ENCODE peak calls at places on chromosomes 4 and X, in five cellular contexts. O is BJ; F is CD4-positive, alpha-beta T cell; T is lower lobe of right lung; U is heart right ventricle. M is an unnamed sample.

GRCh38 chr4:23962462-23962861 is 72.6 kb upstream of the PPARGC1A start:
- DNase-seq in U (no peak), T (no peak), F (no peak), O (no peak), M (no peak)

GRCh38 chr4:1400191-1400805 is 5.9 kb downstream of the NKX1-1 start:
- DNase-seq in O (no peak), T (peak; percentile 14), U (no peak), F (no peak), M (no peak)

GRCh38 chrX:12791253-12792228 is at the start of gene PRPS2:
- DNase-seq in O (no peak), F (peak; percentile 67), U (peak; percentile 54), T (peak; percentile 75), M (no peak)

GRCh38 chr4:136751530-136751929 is 780.8 kb downstream of the PCDH18 start:
- DNase-seq in U (no peak), O (no peak), T (no peak), F (no peak), M (no peak)

GRCh38 chr4:5206391-5206790 is 155.1 kb downstream of the STK32B start:
- DNase-seq in U (peak; percentile 15), F (no peak), T (no peak), O (peak; percentile 83), M (peak; percentile 61)

GRCh38 chrX:152601848-152602616 is 35.7 kb upstream of the GABRQ start:
- DNase-seq in O (no peak), U (no peak), T (no peak), F (no peak), M (no peak)

GRCh38 chrX:12563121-12563520 is 228.1 kb upstream of the PRPS2 start:
- DNase-seq in F (no peak), U (no peak), T (no peak), O (no peak), M (no peak)

GRCh38 chr4:3276961-3277360 is 15.9 kb upstream of the RGS12 start:
- DNase-seq in T (no peak), F (no peak), U (no peak), O (no peak), M (no peak)

GRCh38 chr4:69066945-69067344 is 29.3 kb upstream of the UGT2B7 start:
- DNase-seq in F (no peak), T (no peak), O (no peak), U (no peak), M (no peak)

GRCh38 chr4:102525099-102525498 is 23.9 kb downstream of the NFKB1 start:
- DNase-seq in F (no peak), O (no peak), U (no peak), T (no peak), M (no peak)

GRCh38 chr4:108072300-108072699 is 82.6 kb downstream of the HADH start:
- DNase-seq in O (no peak), F (peak; percentile 74), U (no peak), T (no peak), M (no peak)

GRCh38 chr4:127261476-127261875 is 371.3 kb upstream of the INTU start:
- DNase-seq in O (no peak), T (no peak), U (no peak), F (no peak), M (no peak)

GRCh38 chrX:24117288-24117687 is 32.2 kb upstream of the ZFX start:
- DNase-seq in U (no peak), O (peak; percentile 39), T (no peak), F (no peak), M (no peak)

GRCh38 chrX:122500556-122500955 is 683.5 kb upstream of the GRIA3 start:
- DNase-seq in T (no peak), F (no peak), O (peak; percentile 19), U (no peak), M (no peak)

GRCh38 chr4:154551872-154552686 is 1.9 kb upstream of the PLRG1 start:
- DNase-seq in F (peak; percentile 67), U (peak; percentile 43), T (peak; percentile 74), O (peak; percentile 37), M (peak; percentile 35)

GRCh38 chr4:137203601-137204000 is 328.7 kb downstream of the PCDH18 start:
- DNase-seq in O (no peak), T (no peak), F (no peak), U (no peak), M (no peak)

GRCh38 chr4:114562176-114562904 is 36.3 kb upstream of the UGT8 start:
- DNase-seq in O (no peak), U (no peak), T (no peak), F (no peak), M (no peak)

GRCh38 chr4:1841201-1841885 is 14.6 kb downstream of the LETM1 start:
- DNase-seq in O (no peak), T (no peak), U (no peak), F (no peak), M (no peak)

GRCh38 chr4:25843340-25844097 is 19.3 kb downstream of the SEL1L3 start:
- DNase-seq in O (no peak), U (peak; percentile 37), T (peak; percentile 76), F (no peak), M (peak; percentile 19)

GRCh38 chr4:156634612-156635011 is 337.0 kb downstream of the PDGFC start:
- DNase-seq in F (no peak), O (no peak), T (no peak), U (no peak), M (no peak)

GRCh38 chr4:106021737-106022410 is 126.6 kb downstream of the NPNT start:
- DNase-seq in O (no peak), U (no peak), T (no peak), F (no peak), M (no peak)

GRCh38 chr4:153143527-153144348 is 60.5 kb upstream of the TRIM2 start:
- DNase-seq in F (no peak), U (no peak), O (no peak), T (no peak), M (no peak)

GRCh38 chrX:40060356-40060845 is 37.4 kb downstream of the BCOR start:
- DNase-seq in U (no peak), O (no peak), F (no peak), T (no peak), M (no peak)

GRCh38 chr4:11512861-11513260 is 84.2 kb upstream of the HS3ST1 start:
- DNase-seq in O (no peak), U (no peak), F (no peak), T (no peak), M (no peak)

GRCh38 chr4:139589619-139590018 is 33.6 kb upstream of the SETD7 start:
- DNase-seq in F (no peak), U (no peak), T (no peak), O (no peak), M (no peak)

GRCh38 chrX:132615396-132616131 is 126.7 kb upstream of the MBNL3 start:
- DNase-seq in U (no peak), F (peak; percentile 19), O (no peak), T (peak; percentile 30), M (no peak)

GRCh38 chrX:130975947-130976346 is 72.9 kb upstream of the ENOX2 start:
- DNase-seq in O (no peak), U (no peak), T (no peak), F (peak; percentile 2), M (peak; percentile 4)

GRCh38 chr4:175048111-175048784 is 130.1 kb downstream of the ADAM29 start:
- DNase-seq in U (no peak), T (no peak), O (no peak), F (no peak), M (no peak)

GRCh38 chrX:108415891-108416290 is 22.3 kb downstream of the COL4A6 start:
- DNase-seq in U (no peak), O (no peak), T (no peak), F (no peak), M (no peak)

GRCh38 chr4:66636321-66636720 is 909.0 kb downstream of the CENPC start:
- DNase-seq in T (no peak), O (no peak), U (no peak), F (no peak), M (no peak)

GRCh38 chrX:116756960-116757359 is 294.2 kb upstream of the CT83 start:
- DNase-seq in T (no peak), O (no peak), U (no peak), F (no peak), M (no peak)

DNA sequence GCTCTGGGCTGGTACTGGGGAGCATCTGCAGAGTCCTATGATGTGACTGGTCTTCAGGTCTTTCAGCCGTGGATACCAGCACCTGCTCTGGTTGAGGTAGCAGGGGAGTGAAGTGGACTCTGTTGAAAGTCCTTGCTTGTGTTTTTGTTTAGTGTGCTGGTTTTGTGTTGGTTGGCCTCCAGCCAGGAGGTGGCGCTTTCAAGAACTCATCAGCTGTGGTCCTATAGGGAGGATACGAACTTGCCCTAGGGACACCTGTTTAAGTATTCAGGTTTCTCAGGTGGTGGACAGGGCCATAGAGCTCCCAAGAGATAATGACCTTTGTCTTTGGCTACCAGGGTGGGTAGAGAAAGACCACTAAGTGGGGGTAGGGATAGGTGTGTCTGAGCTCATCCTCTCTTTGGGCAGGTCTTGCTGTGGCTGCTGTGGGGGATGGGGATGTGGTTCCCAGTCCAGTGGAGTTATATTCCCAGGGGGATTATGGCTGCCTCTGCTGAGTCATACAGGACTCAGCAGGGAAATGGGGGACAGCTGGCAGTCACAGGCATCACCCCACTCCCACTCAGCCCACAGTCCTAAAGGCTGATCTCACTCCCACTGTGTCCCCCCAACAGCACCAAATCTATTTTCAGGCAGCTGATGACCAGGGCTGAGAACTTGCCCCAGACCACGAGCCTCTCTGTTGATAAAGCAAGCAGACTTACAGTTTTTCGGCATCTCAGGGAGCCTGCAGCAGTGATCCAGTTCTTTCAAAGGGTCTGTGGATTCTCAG is 24.1 kb downstream of the MSMO1 start:
- DNase-seq in F (no peak), T (no peak), O (no peak), U (no peak), M (no peak)
- TF ChIP-seq CTCF in F (no peak), T (no peak), O (no peak), U (no peak), M (no peak)

DNA sequence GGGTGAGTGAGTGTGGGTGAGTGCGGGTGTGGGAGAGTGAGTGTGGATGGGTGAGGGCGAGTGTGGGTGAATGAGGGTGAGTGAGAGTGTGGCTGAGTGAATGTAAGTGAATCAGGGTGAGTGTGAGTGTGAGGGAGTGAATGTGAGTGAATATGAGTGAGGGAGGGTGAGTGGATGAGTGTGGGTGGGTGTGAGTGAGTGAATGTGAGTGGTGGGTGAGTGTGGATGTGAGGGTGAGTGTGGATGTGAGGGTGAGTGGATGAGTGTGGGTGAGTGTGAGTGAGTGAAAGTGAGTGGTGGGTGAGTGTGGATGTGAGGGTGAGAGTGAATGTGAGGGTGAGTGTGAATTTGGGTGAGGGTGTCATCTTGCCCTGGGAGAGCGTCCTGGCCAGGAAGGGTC is 67.5 kb downstream of the TRIML1 start:
- DNase-seq in F (no peak), T (no peak), O (no peak), U (no peak), M (no peak)
- H3K27me3 ChIP-seq in F (no peaks in the 10 kb centered on the region), T (no peaks in the 10 kb centered on the region), O (no peaks in the 10 kb centered on the region), U (no peaks in the 10 kb centered on the region), M (no peaks in the 10 kb centered on the region)

DNA sequence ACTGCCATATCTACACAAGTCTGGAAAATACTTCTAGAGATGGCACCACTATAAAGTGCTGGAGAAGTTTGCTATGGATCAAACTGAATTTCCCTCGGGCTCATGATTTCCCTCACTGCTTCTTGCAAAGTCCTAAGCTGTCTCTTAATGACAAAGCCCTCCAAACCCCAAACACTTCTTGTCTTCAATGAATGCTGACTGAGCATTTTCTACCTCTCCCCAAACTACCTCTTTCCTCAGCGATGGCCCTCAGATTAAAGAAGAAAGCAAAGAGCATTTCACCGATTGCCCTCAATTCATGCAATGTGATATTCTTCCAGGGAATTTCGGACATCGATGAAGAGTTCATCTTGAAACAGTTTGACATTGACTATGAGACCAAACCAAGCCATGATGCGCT is 19.7 kb downstream of the FAM47E start:
- DNase-seq in U (no peak), T (no peak), F (no peak), O (no peak), M (no peak)
- TF ChIP-seq CTCF in U (no peak), T (no peak), F (no peak), O (no peak), M (no peak)

GRCh38 chrX:112081781-112082482 is 644 bp downstream of the TRPC5 start:
- DNase-seq in T (no peak), U (no peak), O (no peak), F (no peak), M (no peak)
- H3K27me3 ChIP-seq in T (no peaks in the 10 kb centered on the region), U (no peaks in the 10 kb centered on the region), O (no peaks in the 10 kb centered on the region), F (peaks cover 27% of the 10 kb centered on the region), M (peaks cover 30% of the 10 kb centered on the region)

M was measured in kidney epithelial cell.